ENCODE peak calls at places on chromosomes 2 and 18, in five cellular contexts. X, K, O, N and C are unnamed samples.

GRCh38 chr2:96685285-96685591 is 42.7 kb downstream of the FER1L5 start:
- DNase-seq in X (no peak), K (no peak), O (no peak), N (no peak), C (no peak)

GRCh38 chr2:195706161-195706900 is 49.3 kb downstream of the SLC39A10 start:
- DNase-seq in X (peak; percentile 0), K (no peak), O (no peak), N (no peak), C (no peak)

GRCh38 chr18:7174359-7175107 is 56.4 kb upstream of the LRRC30 start:
- DNase-seq in X (no peak), K (no peak), O (no peak), N (no peak), C (no peak)

GRCh38 chr2:32688511-32688910 is 60.7 kb downstream of the TTC27 start:
- DNase-seq in X (peak; percentile 29), K (no peak), O (no peak), N (no peak), C (no peak)

GRCh38 chr2:51387235-51387634 is 355.3 kb upstream of the NRXN1 start:
- DNase-seq in X (no peak), K (no peak), O (no peak), N (no peak), C (no peak)

GRCh38 chr2:206083602-206084467 is 2.1 kb downstream of the INO80D start:
- DNase-seq in X (no peak), K (peak; percentile 26), O (no peak), N (no peak), C (no peak)

GRCh38 chr2:42639340-42640077 is 71.1 kb downstream of the MTA3 start:
- DNase-seq in X (no peak), K (no peak), O (no peak), N (no peak), C (no peak)

GRCh38 chr18:44781890-44782289 is 101.2 kb downstream of the SETBP1 start:
- DNase-seq in X (peak; percentile 74), K (no peak), O (no peak), N (no peak), C (no peak)

GRCh38 chr2:18169787-18170175 is 291.3 kb downstream of the KCNS3 start:
- DNase-seq in X (no peak), K (no peak), O (no peak), N (no peak), C (no peak)

GRCh38 chr18:49597556-49597955 is 35.7 kb downstream of the LIPG start:
- DNase-seq in X (no peak), K (no peak), O (no peak), N (no peak), C (no peak)

GRCh38 chr2:72089537-72089936 is 58.1 kb downstream of the CYP26B1 start:
- DNase-seq in X (no peak), K (no peak), O (no peak), N (no peak), C (no peak)

GRCh38 chr18:50662177-50662576 is 102.3 kb downstream of the MAPK4 start:
- DNase-seq in X (peak; percentile 1), K (no peak), O (no peak), N (peak; percentile 8), C (peak; percentile 19)

GRCh38 chr18:42706618-42707017 is 408.9 kb downstream of the RIT2 start:
- DNase-seq in X (no peak), K (no peak), O (no peak), N (no peak), C (no peak)

GRCh38 chr2:60445684-60446184 is 107.7 kb downstream of the BCL11A start:
- DNase-seq in X (no peak), K (no peak), O (no peak), N (no peak), C (no peak)

GRCh38 chr2:159545080-159545479 is 71.3 kb downstream of the BAZ2B start:
- DNase-seq in X (no peak), K (no peak), O (no peak), N (no peak), C (no peak)

GRCh38 chr2:170639635-170640034 is 75.5 kb upstream of the SP5 start:
- DNase-seq in X (no peak), K (no peak), O (no peak), N (no peak), C (no peak)

GRCh38 chr18:55500316-55501086 is 87.5 kb downstream of the TCF4 start:
- DNase-seq in X (peak; percentile 52), K (no peak), O (no peak), N (no peak), C (no peak)

GRCh38 chr2:236654496-236654895 is 84.9 kb downstream of the ACKR3 start:
- DNase-seq in X (no peak), K (no peak), O (no peak), N (no peak), C (no peak)

GRCh38 chr2:24421668-24422067 is 61.3 kb upstream of the ITSN2 start:
- DNase-seq in X (no peak), K (peak; percentile 28), O (peak; percentile 75), N (peak; percentile 48), C (peak; percentile 15)

GRCh38 chr2:6866239-6866745 is 585 bp upstream of the CMPK2 start:
- DNase-seq in X (no peak), K (peak; percentile 57), O (peak; percentile 26), N (peak; percentile 27), C (no peak)

GRCh38 chr2:6866982-6867381 is 1.3 kb upstream of the CMPK2 start:
- DNase-seq in X (no peak), K (no peak), O (no peak), N (no peak), C (no peak)

GRCh38 chr2:6864938-6865345 is 765 bp downstream of the CMPK2 start:
- DNase-seq in X (no peak), K (peak; percentile 41), O (no peak), N (no peak), C (no peak)

GRCh38 chr2:6864251-6864758 is 1.4 kb downstream of the CMPK2 start:
- DNase-seq in X (no peak), K (no peak), O (no peak), N (no peak), C (no peak)

DNA sequence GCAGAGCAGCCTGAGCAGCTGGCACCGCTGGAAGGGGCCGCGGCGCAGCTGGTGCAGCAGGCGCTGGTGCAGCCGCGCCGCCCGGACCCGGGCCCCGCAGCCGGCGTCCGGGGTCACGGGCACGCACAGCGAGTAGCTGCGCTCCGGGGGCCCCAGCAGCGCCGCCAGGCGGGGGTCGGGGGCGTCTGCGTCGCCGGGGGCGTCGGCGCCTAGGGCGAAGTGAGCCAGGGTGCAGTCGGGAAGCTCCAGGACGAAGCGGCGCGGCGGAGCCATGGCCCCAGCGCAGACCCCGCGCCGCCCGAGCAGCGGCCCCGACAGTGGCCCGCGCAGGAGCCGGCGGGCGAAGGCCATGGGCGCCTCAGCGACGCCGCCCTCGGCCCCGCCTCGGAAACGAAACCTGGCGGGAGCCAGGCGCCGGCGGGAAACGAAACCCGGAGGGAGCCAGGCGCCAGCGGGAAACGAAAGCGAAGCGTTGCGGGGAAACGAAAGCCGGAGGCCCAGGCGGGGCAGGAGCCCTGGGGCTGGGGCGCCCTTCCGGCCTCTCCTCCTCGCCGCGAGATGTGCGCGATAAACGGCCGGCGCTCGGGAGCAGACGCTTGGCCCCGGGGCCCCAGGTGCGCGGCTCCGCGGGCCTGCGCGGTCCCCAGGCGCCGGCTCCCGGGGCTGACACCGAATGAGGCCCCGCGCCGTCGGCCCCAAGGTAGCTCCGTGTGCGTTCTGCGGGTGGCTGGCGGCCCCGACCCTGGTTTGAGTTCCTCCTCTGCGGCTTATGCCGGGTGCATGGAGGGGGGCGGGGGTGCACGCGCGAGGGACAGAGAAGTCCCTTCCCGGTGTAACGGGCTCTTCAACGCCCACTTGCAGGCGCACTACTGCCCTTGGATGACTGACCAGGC is at the start of gene CMPK2:
- DNase-seq in X (no peak), K (peak; percentile 88), O (peak; percentile 76), N (no peak), C (no peak)
- TF ChIP-seq CTCF in X (no peak), K (peak; percentile 16), O (peak; percentile 21), N (peak; percentile 7), C (peak; percentile 30)

GRCh38 chr18:28736951-28737350 is 560.0 kb upstream of the CDH2 start:
- DNase-seq in X (peak; percentile 14), K (no peak), O (no peak), N (no peak), C (no peak)

GRCh38 chr18:28736223-28736622 is 559.3 kb upstream of the CDH2 start:
- DNase-seq in X (no peak), K (no peak), O (no peak), N (no peak), C (no peak)

GRCh38 chr18:28735731-28736130 is 558.8 kb upstream of the CDH2 start:
- DNase-seq in X (peak; percentile 45), K (no peak), O (no peak), N (no peak), C (no peak)

GRCh38 chr18:28740575-28740974 is 563.6 kb upstream of the CDH2 start:
- DNase-seq in X (no peak), K (no peak), O (no peak), N (no peak), C (no peak)
- H3K4me3 ChIP-seq in X (no peak overlapping the region), K (no peak overlapping the region), O (no peak overlapping the region), N (no peak overlapping the region), C (no peak overlapping the region)

DNA sequence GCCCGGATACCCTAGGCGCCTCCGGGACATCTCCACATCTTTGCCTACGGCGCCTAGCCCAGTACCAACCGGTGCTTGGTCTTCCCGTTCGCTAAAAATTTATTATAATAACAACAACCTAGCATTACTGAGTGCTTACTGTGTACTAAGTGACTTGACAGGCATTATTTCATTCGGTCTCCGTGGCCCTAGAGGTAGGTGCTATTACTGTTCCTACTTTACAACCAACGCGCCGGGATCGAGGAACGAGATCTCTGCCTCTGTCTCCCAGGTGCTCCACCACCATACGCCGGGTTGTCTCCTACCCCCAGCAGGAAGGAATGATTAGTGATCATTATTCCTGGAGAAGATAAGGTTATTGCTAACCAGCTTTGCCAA is 657 bp upstream of the BIN1 start:
- DNase-seq in X (no peak), K (no peak), O (no peak), N (peak; percentile 33), C (no peak)
- TF ChIP-seq CTCF in X (no peak), K (no peak), O (no peak), N (no peak), C (no peak)

GRCh38 chr2:86617738-86618137 is 5.9 kb downstream of the RNF103 start:
- DNase-seq in X (no peak), K (no peak), O (no peak), N (no peak), C (no peak)

GRCh38 chr2:86622409-86622877 is 1.2 kb downstream of the RNF103 start:
- DNase-seq in X (peak; percentile 12), K (peak; percentile 32), O (peak; percentile 21), N (no peak), C (no peak)

GRCh38 chr2:86622878-86623548 is 652 bp downstream of the RNF103 start:
- DNase-seq in X (peak; percentile 23), K (peak; percentile 76), O (peak; percentile 64), N (no peak), C (no peak)

GRCh38 chr2:86623549-86624547 is at the start of gene RNF103:
- DNase-seq in X (peak; percentile 89), K (peak; percentile 99), O (peak; percentile 96), N (peak; percentile 71), C (peak; percentile 50)

GRCh38 chr2:86621290-86621943 is 2.2 kb downstream of the RNF103 start:
- DNase-seq in X (no peak), K (no peak), O (no peak), N (no peak), C (no peak)
- H3K4me3 ChIP-seq in X (peak overlapping the region; percentile 84), K (peak overlapping the region; percentile 78), O (peak overlapping the region; percentile 87), N (peak overlapping the region; percentile 74), C (peak overlapping the region; percentile 97)

DNA sequence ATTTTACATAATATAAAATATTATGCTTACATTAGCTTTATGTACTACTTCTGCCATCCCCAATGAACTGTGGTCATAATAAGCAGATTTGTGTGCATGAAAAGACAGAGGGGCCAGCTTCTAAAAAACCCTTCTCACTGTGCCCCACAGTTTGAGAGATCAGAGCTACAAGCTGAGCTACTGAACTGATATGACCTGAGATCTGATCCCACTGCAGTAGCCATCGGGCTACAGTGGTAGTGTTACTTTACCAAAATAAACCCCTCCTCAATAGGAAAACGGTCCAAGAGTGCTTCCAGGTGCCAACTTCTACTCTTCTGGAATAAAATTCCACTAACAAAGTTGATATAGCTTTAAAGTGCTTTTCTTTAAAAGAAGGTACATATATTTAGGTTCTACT is 43.1 kb downstream of the IKZF2 start:
- DNase-seq in X (no peak), K (no peak), O (no peak), N (no peak), C (no peak)
- TF ChIP-seq CTCF in X (no peak), K (no peak), O (no peak), N (no peak), C (no peak)